ENCODE peak calls at places on chromosomes 12 and 14, in six cellular contexts. B is NCI-H774, X is EL, W is occipital lobe, I is OCI-LY7, C is WTC11. Y is an unnamed sample.

GRCh38 chr12:75706786-75707605 is 195.6 kb upstream of the KRR1 start:
- DNase-seq in B (no peak), X (peak; percentile 72), W (no peak), I (no peak), C (no peak), Y (peak; percentile 22)

GRCh38 chr12:5898874-5899273 is 46.2 kb downstream of the ANO2 start:
- DNase-seq in B (no peak), X (no peak), W (no peak), I (no peak), C (peak; percentile 47), Y (no peak)

GRCh38 chr14:104735830-104736642 is 12.0 kb downstream of the ADSS1 start:
- DNase-seq in B (no peak), X (peak; percentile 76), W (peak; percentile 51), I (no peak), C (no peak), Y (peak; percentile 88)

GRCh38 chr14:65279510-65279909 is 133.0 kb upstream of the FUT8 start:
- DNase-seq in B (no peak), X (no peak), W (no peak), I (no peak), C (no peak), Y (no peak)

GRCh38 chr12:57101892-57102695 is 9.1 kb downstream of the STAT6 start:
- DNase-seq in B (no peak), X (no peak), W (no peak), I (no peak), C (no peak), Y (no peak)

GRCh38 chr12:92582888-92583287 is 119.9 kb upstream of the PLEKHG7 start:
- DNase-seq in B (no peak), X (no peak), W (no peak), I (no peak), C (no peak), Y (no peak)

GRCh38 chr12:17304503-17305347 is 698.8 kb upstream of the LMO3 start:
- DNase-seq in B (no peak), X (no peak), W (no peak), I (no peak), C (no peak), Y (no peak)

GRCh38 chr12:49698619-49699545 is 8.3 kb downstream of the FMNL3 start:
- DNase-seq in B (no peak), X (peak; percentile 62), W (no peak), I (peak; percentile 88), C (peak; percentile 27), Y (peak; percentile 54)

GRCh38 chr14:66099931-66100330 is 386.2 kb upstream of the CCDC196 start:
- DNase-seq in B (no peak), X (no peak), W (no peak), I (no peak), C (no peak), Y (no peak)

GRCh38 chr12:121288941-121289340 is 7.6 kb downstream of the CAMKK2 start:
- DNase-seq in B (no peak), X (no peak), W (no peak), I (no peak), C (no peak), Y (no peak)

GRCh38 chr14:74882103-74882920 is 596 bp downstream of the DLST start:
- DNase-seq in B (no peak), X (peak; percentile 48), W (peak; percentile 41), I (peak; percentile 70), C (no peak), Y (peak; percentile 72)

GRCh38 chr14:47278233-47278842 is 397.1 kb downstream of the MDGA2 start:
- DNase-seq in B (no peak), X (no peak), W (no peak), I (peak; percentile 50), C (peak; percentile 72), Y (peak; percentile 52)

GRCh38 chr14:41609704-41610183 is 3.1 kb downstream of the LRFN5 start:
- DNase-seq in B (no peak), X (no peak), W (peak; percentile 76), I (no peak), C (peak; percentile 81), Y (peak; percentile 3)

GRCh38 chr14:50320279-50320678 is 8.2 kb downstream of the DMAC2L start:
- DNase-seq in B (no peak), X (peak; percentile 59), W (no peak), I (no peak), C (no peak), Y (peak; percentile 48)